ENCODE peak calls at places on chromosomes 5 and 9, in seven cellular contexts. D, T, Y, H, O, S and K are unnamed samples.

GRCh38 chr5:2657151-2657550 is 94.3 kb downstream of the IRX2 start:
- DNase-seq in D (no peak), T (no peak), Y (no peak), H (no peak), O (no peak), S (no peak), K (no peak)

GRCh38 chr9:93937193-93937592 is 18.0 kb downstream of the BARX1 start:
- DNase-seq in D (no peak), T (no peak), Y (no peak), H (no peak), O (no peak), S (no peak), K (no peak)

GRCh38 chr5:78562719-78563330 is 85.7 kb downstream of the LHFPL2 start:
- DNase-seq in D (no peak), T (no peak), Y (no peak), H (no peak), O (no peak), S (no peak), K (no peak)

GRCh38 chr5:132884548-132884947 is 11.1 kb downstream of the LEAP2 start:
- DNase-seq in D (no peak), T (no peak), Y (no peak), H (no peak), O (no peak), S (no peak), K (no peak)

GRCh38 chr5:66247176-66247960 is 103.3 kb downstream of the SREK1 start:
- DNase-seq in D (no peak), T (no peak), Y (peak), H (peak), O (no peak), S (no peak), K (no peak)

GRCh38 chr5:149240354-149240998 is 31.2 kb upstream of the AFAP1L1 start:
- DNase-seq in D (peak), T (peak), Y (peak), H (no peak), O (no peak), S (peak), K (no peak)

GRCh38 chr5:94240616-94241287 is 377.7 kb downstream of the KIAA0825 start:
- DNase-seq in D (no peak), T (no peak), Y (peak), H (peak), O (no peak), S (no peak), K (peak)

GRCh38 chr9:70475211-70475610 is 60.8 kb upstream of the KLF9 start:
- DNase-seq in D (no peak), T (no peak), Y (no peak), H (no peak), O (no peak), S (no peak), K (no peak)

GRCh38 chr5:61280205-61280604 is 51.9 kb upstream of the ZSWIM6 start:
- DNase-seq in D (no peak), T (no peak), Y (peak), H (peak), O (peak), S (no peak), K (no peak)

GRCh38 chr5:124675921-124676846 is 70.3 kb downstream of the ZNF608 start:
- DNase-seq in D (no peak), T (no peak), Y (no peak), H (no peak), O (no peak), S (no peak), K (no peak)

GRCh38 chr5:73564644-73565165 is 734 bp downstream of the ANKRA2 start:
- DNase-seq in D (no peak), T (no peak), Y (no peak), H (no peak), O (no peak), S (no peak), K (no peak)

GRCh38 chr9:130197888-130198287 is 25.7 kb downstream of the NCS1 start:
- DNase-seq in D (no peak), T (no peak), Y (no peak), H (no peak), O (no peak), S (no peak), K (no peak)

GRCh38 chr5:163578652-163579051 is 73.2 kb downstream of the MAT2B start:
- DNase-seq in D (no peak), T (no peak), Y (no peak), H (no peak), O (no peak), S (no peak), K (no peak)

GRCh38 chr9:116163293-116164055 is 9.9 kb downstream of the PAPPA start:
- DNase-seq in D (no peak), T (no peak), Y (no peak), H (peak), O (no peak), S (no peak), K (no peak)

GRCh38 chr5:54148858-54149257 is 161.5 kb downstream of the ARL15 start:
- DNase-seq in D (no peak), T (no peak), Y (no peak), H (no peak), O (no peak), S (no peak), K (no peak)